ENCODE peak calls at places on chromosome 2, in four cellular contexts. U is ovary, Z is right atrium auricular region, S is stomach. P is an unnamed sample.

GRCh38 chr2:162182395-162182794 is 30.3 kb upstream of the GCG start:
- DNase-seq in U (no peak), Z (no peak), S (no peak), P (no peak)

GRCh38 chr2:11896386-11896785 is 150.0 kb downstream of the LPIN1 start:
- DNase-seq in U (no peak), Z (no peak), S (no peak), P (no peak)

GRCh38 chr2:173048901-173049661 is 26.6 kb upstream of the MAP3K20 start:
- DNase-seq in U (peak), Z (peak), S (peak), P (no peak)

GRCh38 chr2:6958616-6959235 is 41.5 kb downstream of the RNF144A start:
- DNase-seq in U (no peak), Z (no peak), S (no peak), P (no peak)

GRCh38 chr2:150264442-150264841 is 223.0 kb downstream of the RND3 start:
- DNase-seq in U (no peak), Z (no peak), S (no peak), P (no peak)

GRCh38 chr2:110886806-110887573 is 154.6 kb downstream of the ACOXL start:
- DNase-seq in U (no peak), Z (peak), S (no peak), P (no peak)

GRCh38 chr2:141306368-141306767 is 824.4 kb downstream of the LRP1B start:
- DNase-seq in U (no peak), Z (no peak), S (no peak), P (no peak)

GRCh38 chr2:27796991-27797752 is 25.7 kb downstream of the MRPL33 start:
- DNase-seq in U (no peak), Z (no peak), S (no peak), P (no peak)

GRCh38 chr2:32558492-32558891 is 69.4 kb upstream of the TTC27 start:
- DNase-seq in U (no peak), Z (no peak), S (no peak), P (no peak)

GRCh38 chr2:147197754-147198153 is 647.1 kb upstream of the ACVR2A start:
- DNase-seq in U (no peak), Z (no peak), S (no peak), P (no peak)

GRCh38 chr2:102418421-102418961 is 4.5 kb upstream of the IL18RAP start:
- DNase-seq in U (no peak), Z (no peak), S (no peak), P (no peak)

GRCh38 chr2:176063958-176064357 is 19.8 kb downstream of the EVX2 start:
- DNase-seq in U (no peak), Z (no peak), S (no peak), P (no peak)

GRCh38 chr2:212535963-212536362 is 2.6 kb downstream of the ERBB4 start:
- DNase-seq in U (no peak), Z (no peak), S (no peak), P (no peak)

GRCh38 chr2:157874278-157874825 is 1.8 kb downstream of the ACVR1 start:
- DNase-seq in U (no peak), Z (no peak), S (no peak), P (no peak)

GRCh38 chr2:23492941-23493340 is 108.0 kb downstream of the KLHL29 start:
- DNase-seq in U (peak), Z (no peak), S (no peak), P (no peak)

GRCh38 chr2:188485496-188485895 is 193.8 kb downstream of the GULP1 start:
- DNase-seq in U (no peak), Z (no peak), S (no peak), P (no peak)

GRCh38 chr2:68196120-68196716 is 38.5 kb downstream of the PNO1 start:
- DNase-seq in U (no peak), Z (no peak), S (no peak), P (no peak)

GRCh38 chr2:84458436-84459027 is 548 bp downstream of the SUCLG1 start:
- DNase-seq in U (peak), Z (no peak), S (no peak), P (no peak)

GRCh38 chr2:25310965-25311865 is 30.5 kb downstream of the DNMT3A start:
- DNase-seq in U (no peak), Z (no peak), S (peak), P (no peak)

GRCh38 chr2:197181491-197181890 is 129.1 kb downstream of the ANKRD44 start:
- DNase-seq in U (no peak), Z (no peak), S (no peak), P (no peak)

GRCh38 chr2:7454592-7454991 is 537.4 kb downstream of the RNF144A start:
- DNase-seq in U (no peak), Z (no peak), S (no peak), P (no peak)

GRCh38 chr2:219057709-219058540 is 2.8 kb downstream of the IHH start:
- DNase-seq in U (peak), Z (peak), S (peak), P (peak)

GRCh38 chr2:26561918-26562810 is 79.0 kb downstream of the CIB4 start:
- DNase-seq in U (peak), Z (no peak), S (peak), P (no peak)

GRCh38 chr2:233353769-233354499 is at the start of gene DGKD:
- DNase-seq in U (peak), Z (peak), S (peak), P (peak)

GRCh38 chr2:127535941-127536340 is 458 bp downstream of the MYO7B start:
- DNase-seq in U (no peak), Z (no peak), S (no peak), P (no peak)

GRCh38 chr2:44560961-44561360 is 199.2 kb downstream of the CAMKMT start:
- DNase-seq in U (no peak), Z (no peak), S (no peak), P (no peak)

GRCh38 chr2:101881131-101881530 is 110.6 kb upstream of the IL1R2 start:
- DNase-seq in U (no peak), Z (no peak), S (no peak), P (no peak)

GRCh38 chr2:97742381-97742847 is 29.0 kb downstream of the ZAP70 start:
- DNase-seq in U (no peak), Z (no peak), S (no peak), P (no peak)

GRCh38 chr2:120552800-120553471 is 182.7 kb upstream of the GLI2 start:
- DNase-seq in U (peak), Z (peak), S (peak), P (no peak)

GRCh38 chr2:162676515-162676914 is 162.1 kb downstream of the KCNH7 start:
- DNase-seq in U (no peak), Z (no peak), S (no peak), P (no peak)

GRCh38 chr2:10352361-10352760 is 49.7 kb downstream of the HPCAL1 start:
- DNase-seq in U (no peak), Z (no peak), S (no peak), P (no peak)

GRCh38 chr2:168216351-168217005 is 30.9 kb downstream of the STK39 start:
- DNase-seq in U (no peak), Z (no peak), S (peak), P (no peak)

GRCh38 chr2:175662335-175662734 is 339.7 kb downstream of the LNPK start:
- DNase-seq in U (no peak), Z (no peak), S (no peak), P (no peak)

GRCh38 chr2:226079186-226079585 is 679.7 kb downstream of the NYAP2 start:
- DNase-seq in U (no peak), Z (no peak), S (no peak), P (no peak)

GRCh38 chr2:226080323-226080722 is 680.8 kb downstream of the NYAP2 start:
- DNase-seq in U (no peak), Z (no peak), S (no peak), P (no peak)

GRCh38 chr2:226078656-226079055 is 679.1 kb downstream of the NYAP2 start:
- DNase-seq in U (no peak), Z (no peak), S (no peak), P (no peak)

GRCh38 chr2:226077841-226078240 is 678.3 kb downstream of the NYAP2 start:
- DNase-seq in U (no peak), Z (no peak), S (no peak), P (no peak)

DNA sequence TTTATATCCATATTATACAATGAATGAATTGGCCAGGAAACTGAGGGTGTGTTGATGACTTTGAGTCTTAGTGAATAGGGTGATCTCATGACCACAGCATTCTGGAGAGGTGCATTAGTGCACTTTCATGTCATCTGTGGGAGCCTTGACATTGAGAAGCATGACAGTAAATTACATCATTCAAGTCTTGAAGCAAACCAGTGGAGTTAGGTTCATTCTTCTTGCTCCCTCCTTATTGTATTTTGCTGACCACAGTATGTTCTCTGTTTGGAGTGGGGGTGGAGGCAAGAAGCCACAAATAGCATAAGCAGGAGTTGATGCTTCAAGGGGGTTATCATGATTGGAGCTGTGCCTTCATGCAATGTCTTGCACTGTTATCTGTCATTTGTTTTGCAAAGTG is 680.2 kb downstream of the NYAP2 start:
- DNase-seq in U (no peak), Z (no peak), S (no peak), P (no peak)
- H3K27ac ChIP-seq in U (no peak), Z (no peak), S (no peak), P (no peak)

GRCh38 chr2:239193925-239194687 is 206.7 kb downstream of the HDAC4 start:
- DNase-seq in U (peak), Z (no peak), S (peak), P (no peak)
- TF ChIP-seq CTCF in U (no peak), Z (no peak), S (no peak), P (no peak)

GRCh38 chr2:104846955-104847820 is 6.7 kb upstream of the POU3F3 start:
- DNase-seq in U (no peak), Z (no peak), S (no peak), P (no peak)

GRCh38 chr2:104848526-104848925 is 5.4 kb upstream of the POU3F3 start:
- DNase-seq in U (no peak), Z (no peak), S (no peak), P (no peak)

GRCh38 chr2:104849036-104849551 is 4.8 kb upstream of the POU3F3 start:
- DNase-seq in U (no peak), Z (no peak), S (no peak), P (no peak)

GRCh38 chr2:104846182-104846954 is 7.5 kb upstream of the POU3F3 start:
- DNase-seq in U (no peak), Z (no peak), S (no peak), P (no peak)

GRCh38 chr2:104847821-104848160 is 6.1 kb upstream of the POU3F3 start:
- DNase-seq in U (no peak), Z (no peak), S (no peak), P (no peak)
- H3K27ac ChIP-seq in U (no peak), Z (no peak), S (no peak), P (no peak)

DNA sequence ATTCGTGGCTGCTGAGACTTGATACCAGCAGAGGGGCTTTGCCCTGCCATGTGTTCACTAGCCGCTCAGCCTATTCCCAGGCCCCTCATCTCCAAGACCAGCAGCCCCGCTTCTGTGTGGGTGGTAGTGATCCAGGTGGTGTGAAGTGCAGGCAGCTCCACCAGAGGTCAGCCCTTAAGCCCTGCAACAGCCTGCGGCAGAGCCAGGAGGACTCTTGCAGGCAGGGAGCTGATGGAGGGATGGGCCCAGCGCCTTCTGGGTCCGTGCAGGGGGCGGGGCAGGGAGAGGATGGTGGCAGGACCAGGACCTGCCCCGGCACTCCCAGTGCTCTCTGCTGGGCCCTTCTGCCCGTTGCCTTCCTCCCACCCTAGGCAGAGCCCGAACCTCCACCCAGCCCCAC is 162.0 kb downstream of the SH3BP4 start:
- DNase-seq in U (no peak), Z (no peak), S (no peak), P (no peak)
- TF ChIP-seq CTCF in U (no peak), Z (no peak), S (no peak), P (no peak)

GRCh38 chr2:207446653-207447052 is 83.1 kb upstream of the CREB1 start:
- DNase-seq in U (no peak), Z (no peak), S (no peak), P (no peak)

GRCh38 chr2:207448006-207448405 is 81.8 kb upstream of the CREB1 start:
- DNase-seq in U (no peak), Z (no peak), S (no peak), P (no peak)

GRCh38 chr2:207450186-207450585 is 79.6 kb upstream of the CREB1 start:
- DNase-seq in U (no peak), Z (no peak), S (no peak), P (no peak)

GRCh38 chr2:207449673-207450072 is 80.1 kb upstream of the CREB1 start:
- DNase-seq in U (no peak), Z (no peak), S (no peak), P (no peak)

GRCh38 chr2:207444756-207445155 is 85.0 kb upstream of the CREB1 start:
- DNase-seq in U (no peak), Z (no peak), S (no peak), P (no peak)
- H3K27ac ChIP-seq in U (no peak), Z (no peak), S (no peak), P (no peak)

DNA sequence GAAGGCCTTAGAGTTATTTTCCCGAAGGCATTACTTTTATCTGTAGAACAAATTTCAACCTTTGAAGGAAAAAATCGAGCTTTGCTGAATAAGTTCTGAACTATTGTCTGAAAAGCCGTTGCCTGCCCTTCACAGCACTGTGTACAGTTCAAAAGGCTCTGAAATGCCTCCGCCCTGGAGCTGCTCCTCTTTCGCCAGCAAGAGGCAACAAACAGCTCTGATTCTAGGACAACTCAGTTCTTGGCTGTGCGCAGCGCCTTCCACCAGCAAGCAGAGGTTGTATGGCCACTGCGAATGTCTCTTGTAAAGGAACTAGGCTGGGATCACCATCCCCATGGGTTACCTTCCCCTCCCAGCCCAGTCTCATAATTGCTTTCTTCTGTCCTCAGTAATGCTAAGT is 308.5 kb downstream of the GBX2 start:
- DNase-seq in U (peak), Z (peak), S (no peak), P (no peak)
- TF ChIP-seq CTCF in U (no peak), Z (no peak), S (no peak), P (no peak)